ENCODE peak calls at places on chromosomes 12 and 14, in ten cellular contexts. E is stimulated activated CD8-positive, alpha-beta memory T cell treated with anti-CD3 and anti-CD28 coated beads, Interleukin-12 subunit alpha, Interleukin-12 subunit beta, amount 100 ng/mL, for 1 hour; P is dorsolateral prefrontal cortex; G is NCI-H1105 treated with DMSO at 0.1 percent for 48 hours; I is pancreas; V is HT1080; M is nephron progenitor cell; K is memory B cell; Y is BE2C; N is natural killer cell. Z is an unnamed sample.

GRCh38 chr14:61628192-61628591 is 67.1 kb upstream of the HIF1A start:
- DNase-seq in G (no peak), Y (no peak), N (no peak), P (no peak), E (no peak), V (peak; percentile 45), M (no peak), I (no peak), K (no peak), Z (no peak)

GRCh38 chr12:22665476-22665875 is 40.5 kb downstream of the ETNK1 start:
- DNase-seq in Y (no peak), V (no peak), I (no peak), E (no peak), N (no peak), M (no peak), K (no peak), P (no peak), G (no peak), Z (no peak)

GRCh38 chr12:56206373-56207166 is 15.2 kb downstream of the RNF41 start:
- DNase-seq in I (peak; percentile 59), M (peak; percentile 58), E (no peak), V (peak; percentile 42), Y (peak; percentile 79), G (no peak), P (no peak), N (no peak), K (peak; percentile 40), Z (peak; percentile 80)

GRCh38 chr12:7161811-7162210 is 27.7 kb upstream of the PEX5 start:
- DNase-seq in K (no peak), P (no peak), I (no peak), E (no peak), N (no peak), G (no peak), M (no peak), V (no peak), Y (no peak), Z (no peak)

GRCh38 chr14:60651936-60652673 is 2.8 kb upstream of the SIX1 start:
- DNase-seq in V (no peak), P (no peak), N (no peak), K (no peak), E (no peak), M (peak; percentile 35), G (peak; percentile 76), Y (no peak), I (no peak), Z (no peak)

GRCh38 chr12:103470664-103471063 is 25.1 kb downstream of the C12orf42 start:
- DNase-seq in Y (no peak), G (no peak), K (no peak), I (no peak), E (no peak), N (no peak), M (no peak), P (no peak), V (peak; percentile 71), Z (no peak)

GRCh38 chr12:120735181-120735580 is 9.6 kb downstream of the ACADS start:
- DNase-seq in M (no peak), P (no peak), Y (no peak), K (no peak), V (peak; percentile 70), G (no peak), I (no peak), E (no peak), N (no peak), Z (no peak)

GRCh38 chr12:100733817-100734593 is 60.6 kb upstream of the ANO4 start:
- DNase-seq in N (no peak), P (no peak), K (no peak), M (no peak), V (no peak), I (no peak), Y (no peak), E (no peak), G (peak; percentile 70), Z (peak; percentile 38)

GRCh38 chr14:89178802-89179201 is 238.2 kb downstream of the FOXN3 start:
- DNase-seq in Y (no peak), V (no peak), P (no peak), E (no peak), K (no peak), N (no peak), I (no peak), G (no peak), M (no peak), Z (no peak)

GRCh38 chr14:88289996-88290395 is 33.1 kb downstream of the KCNK10 start:
- DNase-seq in Y (no peak), P (no peak), V (no peak), K (no peak), G (no peak), M (no peak), I (no peak), E (no peak), N (no peak), Z (peak; percentile 61)

Z was measured in D341Med.